ENCODE peak calls at places on chromosomes 13 and 19, in seven cellular contexts. One of them, this sample, is unnamed. For H3K4me1, the result is how much of the 10 kb centered on the place peaks cover.

GRCh38 chr19:17406039-17406886 is 833 bp upstream of the BST2 start:
- DNase-seq in fibroblast of lung: no peak
- DNase-seq in left ventricle myocardium inferior: no peak
- DNase-seq in ascending aorta: no peak
- DNase-seq in tibial artery: no peak
- DNase-seq in A549: no peak
- DNase-seq in transverse colon: peak
- DNase-seq in this sample: no peak

GRCh38 chr13:99061411-99061810 is 83.5 kb upstream of the DOCK9 start:
- DNase-seq in fibroblast of lung: no peak
- DNase-seq in left ventricle myocardium inferior: no peak
- DNase-seq in ascending aorta: no peak
- DNase-seq in tibial artery: no peak
- DNase-seq in A549: no peak
- DNase-seq in transverse colon: no peak
- DNase-seq in this sample: no peak

GRCh38 chr19:54928299-54928698 is 19.0 kb downstream of the NLRP7 start:
- DNase-seq in fibroblast of lung: peak
- DNase-seq in left ventricle myocardium inferior: no peak
- DNase-seq in ascending aorta: no peak
- DNase-seq in tibial artery: no peak
- DNase-seq in A549: peak
- DNase-seq in transverse colon: no peak
- DNase-seq in this sample: no peak

GRCh38 chr19:46745521-46746280 is at the start of gene FKRP:
- DNase-seq in fibroblast of lung: no peak
- DNase-seq in left ventricle myocardium inferior: peak
- DNase-seq in ascending aorta: no peak
- DNase-seq in tibial artery: no peak
- DNase-seq in A549: no peak
- DNase-seq in transverse colon: no peak
- DNase-seq in this sample: peak

GRCh38 chr19:16377521-16377920 is 52.9 kb downstream of the KLF2 start:
- DNase-seq in fibroblast of lung: no peak
- DNase-seq in left ventricle myocardium inferior: no peak
- DNase-seq in ascending aorta: no peak
- DNase-seq in tibial artery: no peak
- DNase-seq in A549: no peak
- DNase-seq in transverse colon: no peak
- DNase-seq in this sample: no peak

GRCh38 chr19:1975081-1975480 is 34.1 kb downstream of the CSNK1G2 start:
- DNase-seq in fibroblast of lung: peak
- DNase-seq in left ventricle myocardium inferior: no peak
- DNase-seq in ascending aorta: no peak
- DNase-seq in tibial artery: no peak
- DNase-seq in A549: no peak
- DNase-seq in transverse colon: no peak
- DNase-seq in this sample: no peak

GRCh38 chr13:95559100-95559499 is 6.6 kb downstream of the CLDN10 start:
- DNase-seq in fibroblast of lung: no peak
- DNase-seq in left ventricle myocardium inferior: no peak
- DNase-seq in ascending aorta: no peak
- DNase-seq in tibial artery: no peak
- DNase-seq in A549: no peak
- DNase-seq in transverse colon: no peak
- DNase-seq in this sample: no peak

GRCh38 chr19:51751655-51752054 is at the start of gene FPR1:
- DNase-seq in fibroblast of lung: no peak
- DNase-seq in left ventricle myocardium inferior: no peak
- DNase-seq in ascending aorta: no peak
- DNase-seq in tibial artery: no peak
- DNase-seq in A549: no peak
- DNase-seq in transverse colon: no peak
- DNase-seq in this sample: no peak

GRCh38 chr13:26551255-26551654 is 6.2 kb upstream of the WASF3 start:
- DNase-seq in fibroblast of lung: no peak
- DNase-seq in left ventricle myocardium inferior: no peak
- DNase-seq in ascending aorta: no peak
- DNase-seq in tibial artery: no peak
- DNase-seq in A549: no peak
- DNase-seq in transverse colon: no peak
- DNase-seq in this sample: no peak

GRCh38 chr19:28840891-28841290 is 372.1 kb downstream of the UQCRFS1 start:
- DNase-seq in fibroblast of lung: no peak
- DNase-seq in left ventricle myocardium inferior: no peak
- DNase-seq in ascending aorta: no peak
- DNase-seq in tibial artery: no peak
- DNase-seq in A549: no peak
- DNase-seq in transverse colon: no peak
- DNase-seq in this sample: no peak

GRCh38 chr13:113828282-113828825 is 35.5 kb downstream of the GAS6 start:
- DNase-seq in fibroblast of lung: no peak
- DNase-seq in left ventricle myocardium inferior: no peak
- DNase-seq in ascending aorta: no peak
- DNase-seq in tibial artery: no peak
- DNase-seq in A549: no peak
- DNase-seq in transverse colon: no peak
- DNase-seq in this sample: peak

GRCh38 chr13:31043891-31044657 is 111.6 kb downstream of the TEX26 start:
- DNase-seq in fibroblast of lung: peak
- DNase-seq in left ventricle myocardium inferior: peak
- DNase-seq in ascending aorta: peak
- DNase-seq in tibial artery: peak
- DNase-seq in A549: peak
- DNase-seq in transverse colon: peak
- DNase-seq in this sample: peak

GRCh38 chr19:1566392-1567115 is 1.6 kb downstream of the MEX3D start:
- DNase-seq in fibroblast of lung: peak
- DNase-seq in left ventricle myocardium inferior: peak
- DNase-seq in ascending aorta: no peak
- DNase-seq in tibial artery: peak
- DNase-seq in A549: peak
- DNase-seq in transverse colon: peak
- DNase-seq in this sample: peak

GRCh38 chr13:107799001-107799400 is 416.3 kb downstream of the LIG4 start:
- DNase-seq in fibroblast of lung: no peak
- DNase-seq in left ventricle myocardium inferior: no peak
- DNase-seq in ascending aorta: no peak
- DNase-seq in tibial artery: no peak
- DNase-seq in A549: no peak
- DNase-seq in transverse colon: no peak
- DNase-seq in this sample: no peak

GRCh38 chr13:42284068-42284467 is 12.1 kb downstream of the AKAP11 start:
- DNase-seq in fibroblast of lung: no peak
- DNase-seq in left ventricle myocardium inferior: no peak
- DNase-seq in ascending aorta: no peak
- DNase-seq in tibial artery: no peak
- DNase-seq in A549: no peak
- DNase-seq in transverse colon: no peak
- DNase-seq in this sample: no peak

GRCh38 chr19:31330761-31331160 is 18.5 kb downstream of the TSHZ3 start:
- DNase-seq in fibroblast of lung: no peak
- DNase-seq in left ventricle myocardium inferior: no peak
- DNase-seq in ascending aorta: no peak
- DNase-seq in tibial artery: no peak
- DNase-seq in A549: no peak
- DNase-seq in transverse colon: no peak
- DNase-seq in this sample: no peak

GRCh38 chr19:5254543-5254942 is 86.1 kb downstream of the PTPRS start:
- DNase-seq in fibroblast of lung: no peak
- DNase-seq in left ventricle myocardium inferior: no peak
- DNase-seq in ascending aorta: no peak
- DNase-seq in tibial artery: no peak
- DNase-seq in A549: no peak
- DNase-seq in transverse colon: no peak
- DNase-seq in this sample: no peak

GRCh38 chr19:5313307-5313706 is 27.3 kb downstream of the PTPRS start:
- DNase-seq in fibroblast of lung: no peak
- DNase-seq in left ventricle myocardium inferior: no peak
- DNase-seq in ascending aorta: no peak
- DNase-seq in tibial artery: no peak
- DNase-seq in A549: no peak
- DNase-seq in transverse colon: no peak
- DNase-seq in this sample: no peak

GRCh38 chr19:41457241-41457640 is 14.3 kb downstream of the ERICH4 start:
- DNase-seq in fibroblast of lung: no peak
- DNase-seq in left ventricle myocardium inferior: no peak
- DNase-seq in ascending aorta: no peak
- DNase-seq in tibial artery: no peak
- DNase-seq in A549: no peak
- DNase-seq in transverse colon: no peak
- DNase-seq in this sample: no peak

GRCh38 chr19:36488816-36489138 is 584 bp downstream of the ZNF566 start:
- DNase-seq in fibroblast of lung: peak
- DNase-seq in left ventricle myocardium inferior: no peak
- DNase-seq in ascending aorta: no peak
- DNase-seq in tibial artery: peak
- DNase-seq in A549: no peak
- DNase-seq in transverse colon: no peak
- DNase-seq in this sample: no peak

GRCh38 chr19:39845172-39845571 is 1.0 kb downstream of the FBL start:
- DNase-seq in fibroblast of lung: no peak
- DNase-seq in left ventricle myocardium inferior: no peak
- DNase-seq in ascending aorta: no peak
- DNase-seq in tibial artery: no peak
- DNase-seq in A549: peak
- DNase-seq in transverse colon: no peak
- DNase-seq in this sample: no peak

GRCh38 chr19:5001547-5002131 is 32.7 kb downstream of the KDM4B start:
- DNase-seq in fibroblast of lung: peak
- DNase-seq in left ventricle myocardium inferior: no peak
- DNase-seq in ascending aorta: no peak
- DNase-seq in tibial artery: no peak
- DNase-seq in A549: peak
- DNase-seq in transverse colon: no peak
- DNase-seq in this sample: no peak

GRCh38 chr19:31154021-31154420 is 195.2 kb downstream of the TSHZ3 start:
- DNase-seq in fibroblast of lung: no peak
- DNase-seq in left ventricle myocardium inferior: no peak
- DNase-seq in ascending aorta: no peak
- DNase-seq in tibial artery: no peak
- DNase-seq in A549: no peak
- DNase-seq in transverse colon: no peak
- DNase-seq in this sample: no peak

DNA sequence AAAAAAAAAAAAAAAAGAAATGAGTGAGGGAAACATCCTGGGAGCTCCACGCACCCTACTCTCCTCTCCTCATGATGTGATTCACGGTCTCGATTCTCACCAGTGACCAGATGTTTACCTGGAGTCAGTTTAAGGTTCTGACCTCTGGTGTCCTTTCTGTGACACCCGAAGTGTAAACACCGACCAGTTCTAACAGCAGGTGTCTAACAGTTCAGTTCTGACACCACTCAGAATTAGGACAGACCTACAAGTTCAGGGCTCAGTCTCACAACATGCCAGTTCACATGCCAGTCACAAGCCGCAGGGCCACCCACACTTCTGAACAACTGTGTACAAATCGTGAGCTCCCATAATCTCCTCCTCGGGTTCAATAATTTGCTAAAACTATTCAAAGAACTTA is 6.0 kb downstream of the ZNF564 start:
- DNase-seq in fibroblast of lung: no peak
- DNase-seq in left ventricle myocardium inferior: no peak
- DNase-seq in ascending aorta: no peak
- DNase-seq in tibial artery: no peak
- DNase-seq in A549: no peak
- DNase-seq in transverse colon: no peak
- DNase-seq in this sample: no peak
- H3K4me1 ChIP-seq in fibroblast of lung: under half
- H3K4me1 ChIP-seq in left ventricle myocardium inferior: half or more
- H3K4me1 ChIP-seq in ascending aorta: under half
- H3K4me1 ChIP-seq in tibial artery: under half
- H3K4me1 ChIP-seq in A549: under half
- H3K4me1 ChIP-seq in transverse colon: under half
- H3K4me1 ChIP-seq in this sample: under half

DNA sequence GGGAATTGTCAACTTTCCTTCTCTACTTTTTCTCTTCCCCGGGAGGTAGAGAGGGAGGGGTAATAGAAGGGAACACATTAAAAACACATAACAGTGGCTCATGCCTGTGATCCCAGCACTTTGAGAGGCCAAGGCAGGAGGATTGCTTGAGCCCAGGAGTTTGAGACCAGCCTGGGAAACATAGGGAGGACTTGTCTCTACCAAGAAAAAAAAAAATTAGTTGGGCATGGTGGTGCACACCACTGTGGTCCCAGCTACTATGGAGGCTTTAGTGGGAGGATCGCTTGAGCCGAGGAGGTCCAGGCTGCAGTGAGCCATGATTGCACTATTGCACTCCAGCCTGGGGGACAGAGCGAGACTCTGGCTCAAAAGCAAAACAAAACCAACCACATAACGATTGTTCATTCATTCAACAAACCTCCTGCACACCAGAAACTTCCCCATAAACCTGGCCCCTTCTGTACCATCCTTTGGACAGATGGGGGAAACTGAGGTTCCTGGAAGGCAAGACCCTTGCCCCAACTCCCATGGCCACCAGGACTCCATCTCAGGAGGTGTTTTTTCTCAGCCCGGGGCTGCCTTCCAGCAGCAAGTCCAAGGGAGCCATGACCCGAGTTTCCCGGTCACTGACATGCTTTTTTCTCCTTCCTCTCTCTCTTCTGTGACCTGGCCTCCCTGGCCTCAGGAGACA is 4.2 kb downstream of the FOSB start:
- DNase-seq in fibroblast of lung: no peak
- DNase-seq in left ventricle myocardium inferior: no peak
- DNase-seq in ascending aorta: no peak
- DNase-seq in tibial artery: no peak
- DNase-seq in A549: no peak
- DNase-seq in transverse colon: no peak
- DNase-seq in this sample: no peak
- H3K4me3 ChIP-seq in fibroblast of lung: no peak
- H3K4me3 ChIP-seq in left ventricle myocardium inferior: peak
- H3K4me3 ChIP-seq in ascending aorta: no peak
- H3K4me3 ChIP-seq in tibial artery: no peak
- H3K4me3 ChIP-seq in A549: no peak
- H3K4me3 ChIP-seq in transverse colon: no peak
- H3K4me3 ChIP-seq in this sample: no peak

GRCh38 chr19:11295180-11295579 is 780 bp upstream of the TSPAN16 start:
- DNase-seq in fibroblast of lung: no peak
- DNase-seq in left ventricle myocardium inferior: no peak
- DNase-seq in ascending aorta: no peak
- DNase-seq in tibial artery: no peak
- DNase-seq in A549: no peak
- DNase-seq in transverse colon: no peak
- DNase-seq in this sample: no peak
- H3K4me1 ChIP-seq in fibroblast of lung: under half
- H3K4me1 ChIP-seq in left ventricle myocardium inferior: under half
- H3K4me1 ChIP-seq in ascending aorta: under half
- H3K4me1 ChIP-seq in tibial artery: under half
- H3K4me1 ChIP-seq in A549: under half
- H3K4me1 ChIP-seq in transverse colon: under half
- H3K4me1 ChIP-seq in this sample: under half

DNA sequence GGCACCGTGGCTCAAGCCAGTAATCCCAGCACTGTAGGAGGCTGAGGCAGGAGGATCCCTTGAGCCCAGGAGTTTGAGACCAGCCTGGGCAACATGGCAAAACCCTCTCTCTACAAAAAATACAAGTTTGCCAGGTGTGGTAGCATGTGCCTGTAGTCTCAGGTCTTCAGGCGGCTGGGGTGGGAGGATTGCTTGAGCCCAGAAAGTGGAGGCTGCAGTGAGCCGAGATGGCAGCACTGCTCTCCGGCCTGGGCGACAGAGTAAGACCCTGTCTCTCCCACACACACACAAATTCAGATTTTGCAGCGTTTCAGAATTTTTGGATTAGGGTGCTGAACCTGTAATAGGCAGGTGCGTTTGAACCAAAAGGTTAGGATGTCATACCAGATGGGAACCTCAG is 2.2 kb downstream of the RPS11 start:
- DNase-seq in fibroblast of lung: no peak
- DNase-seq in left ventricle myocardium inferior: no peak
- DNase-seq in ascending aorta: no peak
- DNase-seq in tibial artery: no peak
- DNase-seq in A549: no peak
- DNase-seq in transverse colon: no peak
- DNase-seq in this sample: peak
- H3K4me3 ChIP-seq in fibroblast of lung: no peak
- H3K4me3 ChIP-seq in left ventricle myocardium inferior: peak
- H3K4me3 ChIP-seq in ascending aorta: no peak
- H3K4me3 ChIP-seq in tibial artery: no peak
- H3K4me3 ChIP-seq in A549: peak
- H3K4me3 ChIP-seq in transverse colon: no peak
- H3K4me3 ChIP-seq in this sample: no peak